ENCODE peak calls at places on chromosomes 2 and 18, in five cellular contexts. U is psoas muscle, P is sigmoid colon, N is cardiac fibroblast, W is MCF 10A. E is an unnamed sample.
A peak's percentile ranks its signal among the peaks of the same experiment; 100 is the strongest.

GRCh38 chr18:10304853-10305252 is 149.6 kb upstream of the APCDD1 start:
- DNase-seq in P (no peak), N (peak; percentile 71), W (peak; percentile 92), U (peak; percentile 75), E (no peak)

GRCh38 chr18:78984941-78985784 is 5.5 kb downstream of the SALL3 start:
- DNase-seq in N (peak; percentile 19), U (no peak), W (peak; percentile 31), P (no peak), E (peak; percentile 55)

GRCh38 chr2:216222650-216223352 is 113.7 kb downstream of the XRCC5 start:
- DNase-seq in P (no peak), W (peak; percentile 30), U (no peak), N (peak; percentile 14), E (no peak)

GRCh38 chr18:78765637-78766281 is 213.9 kb upstream of the SALL3 start:
- DNase-seq in W (no peak), N (no peak), P (no peak), U (no peak), E (no peak)

GRCh38 chr2:9757430-9758287 is 85.6 kb upstream of the TAF1B start:
- DNase-seq in P (no peak), W (no peak), U (peak; percentile 87), N (peak; percentile 37), E (peak; percentile 59)

GRCh38 chr2:50691518-50691917 is 340.4 kb downstream of the NRXN1 start:
- DNase-seq in P (no peak), W (no peak), U (no peak), N (no peak), E (no peak)

GRCh38 chr2:190912731-190913130 is 32.1 kb downstream of the GLS start:
- DNase-seq in P (no peak), N (peak; percentile 31), W (peak; percentile 21), U (no peak), E (no peak)

GRCh38 chr2:147094077-147094476 is 750.8 kb upstream of the ACVR2A start:
- DNase-seq in W (no peak), N (no peak), U (no peak), P (no peak), E (no peak)

GRCh38 chr2:3127279-3127690 is 250.3 kb downstream of the EIPR1 start:
- DNase-seq in W (no peak), P (no peak), U (no peak), N (no peak), E (no peak)

GRCh38 chr2:6958616-6959235 is 41.5 kb downstream of the RNF144A start:
- DNase-seq in N (no peak), P (no peak), W (peak; percentile 50), U (peak; percentile 90), E (no peak)

GRCh38 chr18:57728941-57729511 is 74.1 kb downstream of the ATP8B1 start:
- DNase-seq in W (no peak), N (no peak), P (no peak), U (no peak), E (no peak)

GRCh38 chr2:225288986-225289385 is 110.5 kb upstream of the NYAP2 start:
- DNase-seq in U (no peak), W (no peak), N (no peak), P (no peak), E (no peak)

GRCh38 chr2:163736433-163737168 is 793 bp upstream of the FIGN start:
- DNase-seq in P (peak; percentile 75), U (no peak), N (peak; percentile 46), W (peak; percentile 39), E (peak; percentile 73)

GRCh38 chr2:204228169-204228940 is 291.8 kb downstream of the ICOS start:
- DNase-seq in N (no peak), W (no peak), P (no peak), U (no peak), E (peak; percentile 33)

GRCh38 chr18:79945118-79946042 is 6.1 kb downstream of the SLC66A2 start:
- DNase-seq in N (no peak), P (peak; percentile 43), U (peak; percentile 53), W (no peak), E (no peak)

GRCh38 chr2:9002637-9003365 is 683 bp downstream of the MBOAT2 start:
- DNase-seq in N (peak; percentile 14), U (peak; percentile 49), P (peak; percentile 63), W (peak; percentile 48), E (peak; percentile 57)

GRCh38 chr2:129902731-129903585 is 76.5 kb upstream of the RAB6C start:
- DNase-seq in W (no peak), U (no peak), P (no peak), N (no peak), E (no peak)

GRCh38 chr2:200471324-200471848 is 38.5 kb downstream of the KCTD18 start:
- DNase-seq in W (peak; percentile 36), P (no peak), U (no peak), N (peak; percentile 38), E (peak; percentile 18)

GRCh38 chr2:120442923-120443571 is 97.1 kb downstream of the INHBB start:
- DNase-seq in W (no peak), P (peak; percentile 57), N (no peak), U (no peak), E (peak; percentile 76)

GRCh38 chr2:33354981-33355380 is 121.5 kb upstream of the RASGRP3 start:
- DNase-seq in U (no peak), N (no peak), P (no peak), W (no peak), E (no peak)

GRCh38 chr2:126535408-126535807 is 120.5 kb upstream of the GYPC start:
- DNase-seq in U (no peak), N (no peak), P (no peak), W (peak; percentile 6), E (no peak)

GRCh38 chr2:121907905-121908304 is 152.5 kb downstream of the TSN start:
- DNase-seq in U (no peak), N (no peak), P (no peak), W (no peak), E (peak; percentile 20)

GRCh38 chr2:165251361-165251760 is 12.1 kb downstream of the SCN2A start:
- DNase-seq in P (no peak), W (no peak), U (no peak), N (no peak), E (no peak)

GRCh38 chr2:197286805-197287595 is 23.6 kb downstream of the ANKRD44 start:
- DNase-seq in N (peak; percentile 91), U (no peak), W (peak; percentile 85), P (peak; percentile 92), E (no peak)

GRCh38 chr2:171210864-171211431 is 50.3 kb upstream of the TLK1 start:
- DNase-seq in N (no peak), U (no peak), W (no peak), P (no peak), E (no peak)

GRCh38 chr18:9739516-9739915 is 31.4 kb downstream of the RAB31 start:
- DNase-seq in W (no peak), U (no peak), P (no peak), N (no peak), E (no peak)

GRCh38 chr2:235194836-235195235 is 243.0 kb downstream of the SH3BP4 start:
- DNase-seq in W (no peak), U (no peak), N (no peak), P (no peak), E (no peak)

GRCh38 chr2:74944987-74945782 is 13.3 kb upstream of the POLE4 start:
- DNase-seq in P (no peak), N (peak; percentile 54), W (no peak), U (no peak), E (no peak)

GRCh38 chr18:3689986-3690681 is 240.2 kb downstream of the TGIF1 start:
- DNase-seq in P (no peak), U (no peak), N (no peak), W (no peak), E (no peak)

DNA sequence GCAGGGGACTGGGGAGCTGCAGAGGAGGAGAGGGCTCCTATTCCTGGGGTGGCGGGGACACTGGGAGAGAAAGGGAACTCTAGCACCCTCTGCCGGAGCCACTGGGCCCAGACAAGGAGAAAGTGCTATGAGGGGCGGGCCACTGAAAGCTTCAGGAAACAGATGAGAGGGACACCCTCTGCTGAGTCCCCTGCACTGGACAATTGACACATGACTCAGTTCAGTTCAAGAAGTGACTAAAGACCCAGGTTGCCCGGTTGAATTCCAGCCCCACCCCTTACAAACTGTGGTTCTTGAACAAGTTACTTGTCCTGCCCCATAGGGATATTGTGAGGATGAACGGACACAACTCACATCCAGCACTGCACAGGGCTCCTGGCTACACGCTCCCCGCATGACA is 5.0 kb downstream of the RUFY4 start:
- DNase-seq in W (peak; percentile 32), P (no peak), N (peak; percentile 10), U (no peak), E (peak; percentile 65)
- TF ChIP-seq CTCF in W (peak; percentile 7), P (no peak), N (peak; percentile 60), U (peak; percentile 43), E (peak; percentile 45)

GRCh38 chr2:232875256-232876070 is 5.4 kb downstream of the SNORC start:
- DNase-seq in U (peak; percentile 52), P (peak; percentile 56), W (no peak), N (no peak), E (no peak)
- TF ChIP-seq CTCF in U (no peak), P (no peak), W (no peak), N (no peak), E (no peak)

GRCh38 chr2:85011747-85012146 is 40.8 kb downstream of the KCMF1 start:
- DNase-seq in U (no peak), P (no peak), W (no peak), N (no peak), E (no peak)
- TF ChIP-seq CTCF in U (no peak), P (no peak), W (no peak), N (peak; percentile 12), E (no peak)

GRCh38 chr2:42129947-42130346 is 39.2 kb upstream of the EML4 start:
- DNase-seq in U (no peak), W (no peak), P (no peak), N (no peak), E (no peak)

GRCh38 chr2:42133771-42134195 is 35.4 kb upstream of the EML4 start:
- DNase-seq in P (no peak), N (no peak), W (no peak), U (no peak), E (no peak)

GRCh38 chr2:42132966-42133641 is 36.0 kb upstream of the EML4 start:
- DNase-seq in N (peak; percentile 85), P (peak; percentile 96), W (peak; percentile 93), U (peak; percentile 89), E (peak; percentile 68)

GRCh38 chr2:42129487-42129852 is 39.7 kb upstream of the EML4 start:
- DNase-seq in P (no peak), N (no peak), U (no peak), W (no peak), E (no peak)

DNA sequence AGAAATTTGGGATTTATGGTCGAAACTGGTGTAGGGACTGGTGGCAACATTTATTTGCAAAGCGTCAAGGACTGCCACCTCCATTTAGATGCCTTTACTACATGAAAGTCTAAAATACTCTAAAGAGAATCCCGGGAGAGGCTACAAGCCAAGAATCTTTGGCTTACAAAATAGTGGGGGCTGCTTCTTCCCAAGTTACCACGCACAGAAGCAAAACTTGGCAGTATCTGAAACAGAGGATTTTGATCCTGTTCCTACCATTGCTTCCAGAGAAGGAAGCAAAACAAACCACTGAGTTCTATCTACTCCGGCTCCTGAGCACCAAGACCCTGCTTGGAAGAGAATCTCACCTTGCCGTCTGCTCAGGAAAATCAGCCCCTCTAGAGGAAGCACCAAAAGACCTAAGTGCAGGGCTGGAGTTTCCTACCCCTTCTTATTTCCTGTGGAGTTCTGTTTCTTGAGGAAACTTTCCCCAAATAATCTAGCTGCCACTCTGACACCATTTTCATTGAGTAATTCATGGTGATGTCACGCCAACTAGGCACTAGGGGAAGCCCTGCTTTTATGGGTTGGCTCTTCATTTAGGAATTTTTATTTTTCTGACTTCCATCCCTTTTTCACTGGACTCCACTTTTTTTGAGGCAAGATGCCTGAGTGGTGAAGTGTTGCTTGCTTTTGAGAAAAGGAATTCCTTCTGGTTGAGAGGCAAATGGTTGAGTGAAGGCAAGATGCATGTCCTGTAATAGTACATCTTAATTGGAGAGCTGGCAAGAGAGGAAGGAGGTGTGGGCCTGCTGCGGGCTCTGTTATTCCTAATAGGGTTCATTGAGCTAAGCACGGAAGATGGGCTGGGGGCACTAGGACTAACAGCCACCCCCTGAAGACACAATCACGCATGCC is 36.8 kb upstream of the EML4 start:
- DNase-seq in W (peak; percentile 44), P (no peak), U (no peak), N (peak; percentile 85), E (no peak)
- TF ChIP-seq CTCF in W (no peak), P (no peak), U (no peak), N (no peak), E (no peak)